ENCODE peak calls at places on chromosomes 12 and 14, in nine cellular contexts. K, J, R, O, V, Q, S, F and W are unnamed samples.

GRCh38 chr12:29168000-29168399 is 18.9 kb downstream of the FAR2 start:
- DNase-seq in J (no peak), K (no peak), V (no peak), F (no peak), R (no peak), Q (no peak), O (no peak), S (no peak), W (no peak)

GRCh38 chr12:4270016-4270669 is 3.4 kb upstream of the CCND2 start:
- DNase-seq in R (no peak), V (peak), S (no peak), Q (no peak), O (no peak), K (no peak), J (no peak), F (peak), W (peak)

GRCh38 chr14:95943699-95944098 is 67.1 kb downstream of the TUNAR start:
- DNase-seq in J (no peak), S (no peak), V (no peak), R (no peak), Q (no peak), K (no peak), O (no peak), F (no peak), W (no peak)

GRCh38 chr12:27015730-27016076 is 1.5 kb upstream of the TM7SF3 start:
- DNase-seq in V (no peak), F (no peak), R (no peak), O (no peak), K (peak), S (peak), J (peak), Q (no peak), W (no peak)

GRCh38 chr14:61812347-61813100 is 50.3 kb downstream of the SNAPC1 start:
- DNase-seq in O (no peak), S (no peak), J (no peak), R (no peak), V (no peak), Q (peak), F (no peak), K (no peak), W (peak)

GRCh38 chr12:90366286-90366685 is 588.7 kb downstream of the CCER1 start:
- DNase-seq in K (peak), V (no peak), Q (no peak), R (no peak), J (no peak), O (no peak), S (no peak), F (no peak), W (no peak)

GRCh38 chr12:104510873-104511243 is 54.1 kb downstream of the CHST11 start:
- DNase-seq in R (no peak), F (no peak), Q (no peak), O (no peak), V (no peak), K (no peak), J (no peak), S (no peak), W (no peak)

GRCh38 chr12:13144266-13144828 is 40.9 kb upstream of the GSG1 start:
- DNase-seq in R (no peak), O (no peak), F (no peak), V (no peak), J (no peak), K (no peak), Q (no peak), S (no peak), W (no peak)

GRCh38 chr12:25433024-25433423 is 120.1 kb downstream of the LMNTD1 start:
- DNase-seq in J (no peak), O (no peak), R (no peak), S (no peak), F (no peak), Q (no peak), V (no peak), K (no peak), W (no peak)

GRCh38 chr14:103519837-103520212 is 2.8 kb downstream of the CKB start:
- DNase-seq in S (no peak), Q (no peak), J (no peak), O (no peak), K (peak), R (no peak), F (no peak), V (no peak), W (no peak)

GRCh38 chr12:62977419-62977818 is 42.5 kb upstream of the PPM1H start:
- DNase-seq in K (peak), F (no peak), J (no peak), O (no peak), V (no peak), R (peak), Q (no peak), S (peak), W (no peak)

GRCh38 chr12:104136577-104136976 is 1.4 kb downstream of the NFYB start:
- DNase-seq in Q (no peak), S (no peak), O (no peak), K (no peak), F (no peak), V (no peak), R (no peak), J (no peak), W (no peak)

GRCh38 chr12:19811922-19812321 is 372.6 kb downstream of the AEBP2 start:
- DNase-seq in J (no peak), V (no peak), F (no peak), O (no peak), Q (no peak), R (no peak), S (no peak), K (no peak), W (no peak)

GRCh38 chr12:47224563-47225133 is 144.9 kb upstream of the AMIGO2 start:
- DNase-seq in O (no peak), S (no peak), F (no peak), V (no peak), J (no peak), Q (no peak), K (no peak), R (no peak), W (no peak)